ENCODE peak calls at places on chromosomes 6 and 20, in nine cellular contexts. One of them, this sample, is unnamed.
A peak's percentile ranks its signal among the peaks of the same experiment; 100 is the strongest.

GRCh38 chr6:123803456-123803861 is 206 bp upstream of the NKAIN2 start:
- DNase-seq in activated CD4-positive, alpha-beta T cell treated with anti-CD3 and anti-CD28 coated beads, Interleukin-2, amount 50 U/mL, for 24 hours: no peak
- DNase-seq in NK-92 treated with Interleukin-12 subunit alpha and Interleukin-12 subunit beta, amount 100 ng/mL, for 24 hours: no peak
- DNase-seq in activated B cell treated with CpG ODN at 0.5 μM for 24 hours: peak; percentile 16
- DNase-seq in transverse colon: no peak
- DNase-seq in NCI-H1105: peak; percentile 51
- DNase-seq in GM12864: no peak
- DNase-seq in ovary: no peak
- DNase-seq in iPS-NIHi11: peak; percentile 54
- DNase-seq in this sample: no peak

GRCh38 chr6:5034736-5035135 is 30.9 kb upstream of the RPP40 start:
- DNase-seq in activated CD4-positive, alpha-beta T cell treated with anti-CD3 and anti-CD28 coated beads, Interleukin-2, amount 50 U/mL, for 24 hours: no peak
- DNase-seq in NK-92 treated with Interleukin-12 subunit alpha and Interleukin-12 subunit beta, amount 100 ng/mL, for 24 hours: no peak
- DNase-seq in activated B cell treated with CpG ODN at 0.5 μM for 24 hours: no peak
- DNase-seq in transverse colon: no peak
- DNase-seq in NCI-H1105: no peak
- DNase-seq in GM12864: no peak
- DNase-seq in ovary: no peak
- DNase-seq in iPS-NIHi11: no peak
- DNase-seq in this sample: no peak

GRCh38 chr20:21609221-21609620 is 95.4 kb upstream of the NKX2-2 start:
- DNase-seq in activated CD4-positive, alpha-beta T cell treated with anti-CD3 and anti-CD28 coated beads, Interleukin-2, amount 50 U/mL, for 24 hours: no peak
- DNase-seq in NK-92 treated with Interleukin-12 subunit alpha and Interleukin-12 subunit beta, amount 100 ng/mL, for 24 hours: no peak
- DNase-seq in activated B cell treated with CpG ODN at 0.5 μM for 24 hours: no peak
- DNase-seq in transverse colon: no peak
- DNase-seq in NCI-H1105: no peak
- DNase-seq in GM12864: no peak
- DNase-seq in ovary: no peak
- DNase-seq in iPS-NIHi11: no peak
- DNase-seq in this sample: no peak

GRCh38 chr20:46899619-46900018 is 5.0 kb downstream of the EYA2 start:
- DNase-seq in activated CD4-positive, alpha-beta T cell treated with anti-CD3 and anti-CD28 coated beads, Interleukin-2, amount 50 U/mL, for 24 hours: no peak
- DNase-seq in NK-92 treated with Interleukin-12 subunit alpha and Interleukin-12 subunit beta, amount 100 ng/mL, for 24 hours: no peak
- DNase-seq in activated B cell treated with CpG ODN at 0.5 μM for 24 hours: no peak
- DNase-seq in transverse colon: no peak
- DNase-seq in NCI-H1105: no peak
- DNase-seq in GM12864: no peak
- DNase-seq in ovary: no peak
- DNase-seq in iPS-NIHi11: no peak
- DNase-seq in this sample: no peak

GRCh38 chr20:46423882-46424482 is 17.6 kb upstream of the ELMO2 start:
- DNase-seq in activated CD4-positive, alpha-beta T cell treated with anti-CD3 and anti-CD28 coated beads, Interleukin-2, amount 50 U/mL, for 24 hours: no peak
- DNase-seq in NK-92 treated with Interleukin-12 subunit alpha and Interleukin-12 subunit beta, amount 100 ng/mL, for 24 hours: no peak
- DNase-seq in activated B cell treated with CpG ODN at 0.5 μM for 24 hours: no peak
- DNase-seq in transverse colon: no peak
- DNase-seq in NCI-H1105: no peak
- DNase-seq in GM12864: no peak
- DNase-seq in ovary: no peak
- DNase-seq in iPS-NIHi11: peak; percentile 37
- DNase-seq in this sample: no peak

GRCh38 chr6:142438898-142439297 is 137.1 kb downstream of the ADGRG6 start:
- DNase-seq in activated CD4-positive, alpha-beta T cell treated with anti-CD3 and anti-CD28 coated beads, Interleukin-2, amount 50 U/mL, for 24 hours: no peak
- DNase-seq in NK-92 treated with Interleukin-12 subunit alpha and Interleukin-12 subunit beta, amount 100 ng/mL, for 24 hours: no peak
- DNase-seq in activated B cell treated with CpG ODN at 0.5 μM for 24 hours: no peak
- DNase-seq in transverse colon: no peak
- DNase-seq in NCI-H1105: no peak
- DNase-seq in GM12864: no peak
- DNase-seq in ovary: no peak
- DNase-seq in iPS-NIHi11: no peak
- DNase-seq in this sample: no peak

GRCh38 chr6:144969154-144969553 is 684.0 kb downstream of the UTRN start:
- DNase-seq in activated CD4-positive, alpha-beta T cell treated with anti-CD3 and anti-CD28 coated beads, Interleukin-2, amount 50 U/mL, for 24 hours: no peak
- DNase-seq in NK-92 treated with Interleukin-12 subunit alpha and Interleukin-12 subunit beta, amount 100 ng/mL, for 24 hours: no peak
- DNase-seq in activated B cell treated with CpG ODN at 0.5 μM for 24 hours: no peak
- DNase-seq in transverse colon: no peak
- DNase-seq in NCI-H1105: no peak
- DNase-seq in GM12864: no peak
- DNase-seq in ovary: no peak
- DNase-seq in iPS-NIHi11: no peak
- DNase-seq in this sample: no peak

GRCh38 chr6:107318100-107318736 is 141.1 kb downstream of the PDSS2 start:
- DNase-seq in activated CD4-positive, alpha-beta T cell treated with anti-CD3 and anti-CD28 coated beads, Interleukin-2, amount 50 U/mL, for 24 hours: no peak
- DNase-seq in NK-92 treated with Interleukin-12 subunit alpha and Interleukin-12 subunit beta, amount 100 ng/mL, for 24 hours: peak; percentile 5
- DNase-seq in activated B cell treated with CpG ODN at 0.5 μM for 24 hours: no peak
- DNase-seq in transverse colon: peak; percentile 50
- DNase-seq in NCI-H1105: peak; percentile 44
- DNase-seq in GM12864: peak; percentile 21
- DNase-seq in ovary: peak; percentile 26
- DNase-seq in iPS-NIHi11: peak; percentile 75
- DNase-seq in this sample: peak; percentile 11

GRCh38 chr6:1382331-1382882 is 7.0 kb upstream of the FOXF2 start:
- DNase-seq in activated CD4-positive, alpha-beta T cell treated with anti-CD3 and anti-CD28 coated beads, Interleukin-2, amount 50 U/mL, for 24 hours: no peak
- DNase-seq in NK-92 treated with Interleukin-12 subunit alpha and Interleukin-12 subunit beta, amount 100 ng/mL, for 24 hours: no peak
- DNase-seq in activated B cell treated with CpG ODN at 0.5 μM for 24 hours: no peak
- DNase-seq in transverse colon: no peak
- DNase-seq in NCI-H1105: no peak
- DNase-seq in GM12864: no peak
- DNase-seq in ovary: no peak
- DNase-seq in iPS-NIHi11: no peak
- DNase-seq in this sample: no peak

GRCh38 chr6:13355043-13355945 is 27.0 kb upstream of the TBC1D7 start:
- DNase-seq in activated CD4-positive, alpha-beta T cell treated with anti-CD3 and anti-CD28 coated beads, Interleukin-2, amount 50 U/mL, for 24 hours: peak; percentile 32
- DNase-seq in NK-92 treated with Interleukin-12 subunit alpha and Interleukin-12 subunit beta, amount 100 ng/mL, for 24 hours: no peak
- DNase-seq in activated B cell treated with CpG ODN at 0.5 μM for 24 hours: no peak
- DNase-seq in transverse colon: no peak
- DNase-seq in NCI-H1105: no peak
- DNase-seq in GM12864: peak; percentile 47
- DNase-seq in ovary: no peak
- DNase-seq in iPS-NIHi11: no peak
- DNase-seq in this sample: peak; percentile 80

GRCh38 chr20:50670126-50670862 is 21.0 kb downstream of the RIPOR3 start:
- DNase-seq in activated CD4-positive, alpha-beta T cell treated with anti-CD3 and anti-CD28 coated beads, Interleukin-2, amount 50 U/mL, for 24 hours: no peak
- DNase-seq in NK-92 treated with Interleukin-12 subunit alpha and Interleukin-12 subunit beta, amount 100 ng/mL, for 24 hours: no peak
- DNase-seq in activated B cell treated with CpG ODN at 0.5 μM for 24 hours: no peak
- DNase-seq in transverse colon: no peak
- DNase-seq in NCI-H1105: no peak
- DNase-seq in GM12864: no peak
- DNase-seq in ovary: no peak
- DNase-seq in iPS-NIHi11: no peak
- DNase-seq in this sample: no peak

GRCh38 chr20:7980332-7981046 is 39.1 kb downstream of the TMX4 start:
- DNase-seq in activated CD4-positive, alpha-beta T cell treated with anti-CD3 and anti-CD28 coated beads, Interleukin-2, amount 50 U/mL, for 24 hours: no peak
- DNase-seq in NK-92 treated with Interleukin-12 subunit alpha and Interleukin-12 subunit beta, amount 100 ng/mL, for 24 hours: peak; percentile 20
- DNase-seq in activated B cell treated with CpG ODN at 0.5 μM for 24 hours: no peak
- DNase-seq in transverse colon: no peak
- DNase-seq in NCI-H1105: no peak
- DNase-seq in GM12864: no peak
- DNase-seq in ovary: no peak
- DNase-seq in iPS-NIHi11: peak; percentile 52
- DNase-seq in this sample: no peak

GRCh38 chr20:50303573-50304500 is 113.2 kb downstream of the CEBPB start:
- DNase-seq in activated CD4-positive, alpha-beta T cell treated with anti-CD3 and anti-CD28 coated beads, Interleukin-2, amount 50 U/mL, for 24 hours: no peak
- DNase-seq in NK-92 treated with Interleukin-12 subunit alpha and Interleukin-12 subunit beta, amount 100 ng/mL, for 24 hours: no peak
- DNase-seq in activated B cell treated with CpG ODN at 0.5 μM for 24 hours: no peak
- DNase-seq in transverse colon: peak; percentile 81
- DNase-seq in NCI-H1105: peak; percentile 71
- DNase-seq in GM12864: no peak
- DNase-seq in ovary: peak; percentile 89
- DNase-seq in iPS-NIHi11: no peak
- DNase-seq in this sample: no peak

GRCh38 chr6:11035961-11036360 is 8.1 kb downstream of the ELOVL2 start:
- DNase-seq in activated CD4-positive, alpha-beta T cell treated with anti-CD3 and anti-CD28 coated beads, Interleukin-2, amount 50 U/mL, for 24 hours: no peak
- DNase-seq in NK-92 treated with Interleukin-12 subunit alpha and Interleukin-12 subunit beta, amount 100 ng/mL, for 24 hours: no peak
- DNase-seq in activated B cell treated with CpG ODN at 0.5 μM for 24 hours: no peak
- DNase-seq in transverse colon: no peak
- DNase-seq in NCI-H1105: no peak
- DNase-seq in GM12864: no peak
- DNase-seq in ovary: no peak
- DNase-seq in iPS-NIHi11: no peak
- DNase-seq in this sample: no peak

GRCh38 chr6:140445474-140446004 is 1071.1 kb upstream of the CITED2 start:
- DNase-seq in activated CD4-positive, alpha-beta T cell treated with anti-CD3 and anti-CD28 coated beads, Interleukin-2, amount 50 U/mL, for 24 hours: no peak
- DNase-seq in NK-92 treated with Interleukin-12 subunit alpha and Interleukin-12 subunit beta, amount 100 ng/mL, for 24 hours: no peak
- DNase-seq in activated B cell treated with CpG ODN at 0.5 μM for 24 hours: no peak
- DNase-seq in transverse colon: no peak
- DNase-seq in NCI-H1105: no peak
- DNase-seq in GM12864: no peak
- DNase-seq in ovary: no peak
- DNase-seq in iPS-NIHi11: no peak
- DNase-seq in this sample: no peak

GRCh38 chr6:158629376-158630221 is 14.9 kb downstream of the DYNLT1 start:
- DNase-seq in activated CD4-positive, alpha-beta T cell treated with anti-CD3 and anti-CD28 coated beads, Interleukin-2, amount 50 U/mL, for 24 hours: no peak
- DNase-seq in NK-92 treated with Interleukin-12 subunit alpha and Interleukin-12 subunit beta, amount 100 ng/mL, for 24 hours: no peak
- DNase-seq in activated B cell treated with CpG ODN at 0.5 μM for 24 hours: no peak
- DNase-seq in transverse colon: no peak
- DNase-seq in NCI-H1105: no peak
- DNase-seq in GM12864: no peak
- DNase-seq in ovary: no peak
- DNase-seq in iPS-NIHi11: peak; percentile 80
- DNase-seq in this sample: no peak

GRCh38 chr6:36776167-36776566 is 63.1 kb downstream of the CPNE5 start:
- DNase-seq in activated CD4-positive, alpha-beta T cell treated with anti-CD3 and anti-CD28 coated beads, Interleukin-2, amount 50 U/mL, for 24 hours: no peak
- DNase-seq in NK-92 treated with Interleukin-12 subunit alpha and Interleukin-12 subunit beta, amount 100 ng/mL, for 24 hours: no peak
- DNase-seq in activated B cell treated with CpG ODN at 0.5 μM for 24 hours: no peak
- DNase-seq in transverse colon: no peak
- DNase-seq in NCI-H1105: no peak
- DNase-seq in GM12864: no peak
- DNase-seq in ovary: no peak
- DNase-seq in iPS-NIHi11: no peak
- DNase-seq in this sample: no peak

GRCh38 chr20:53778041-53778516 is 184.4 kb upstream of the ZNF217 start:
- DNase-seq in activated CD4-positive, alpha-beta T cell treated with anti-CD3 and anti-CD28 coated beads, Interleukin-2, amount 50 U/mL, for 24 hours: no peak
- DNase-seq in NK-92 treated with Interleukin-12 subunit alpha and Interleukin-12 subunit beta, amount 100 ng/mL, for 24 hours: no peak
- DNase-seq in activated B cell treated with CpG ODN at 0.5 μM for 24 hours: no peak
- DNase-seq in transverse colon: no peak
- DNase-seq in NCI-H1105: peak; percentile 8
- DNase-seq in GM12864: no peak
- DNase-seq in ovary: no peak
- DNase-seq in iPS-NIHi11: no peak
- DNase-seq in this sample: no peak

GRCh38 chr6:162313922-162314660 is 413.5 kb downstream of the PRKN start:
- DNase-seq in activated CD4-positive, alpha-beta T cell treated with anti-CD3 and anti-CD28 coated beads, Interleukin-2, amount 50 U/mL, for 24 hours: no peak
- DNase-seq in NK-92 treated with Interleukin-12 subunit alpha and Interleukin-12 subunit beta, amount 100 ng/mL, for 24 hours: no peak
- DNase-seq in activated B cell treated with CpG ODN at 0.5 μM for 24 hours: no peak
- DNase-seq in transverse colon: no peak
- DNase-seq in NCI-H1105: no peak
- DNase-seq in GM12864: no peak
- DNase-seq in ovary: no peak
- DNase-seq in iPS-NIHi11: no peak
- DNase-seq in this sample: no peak